ENCODE peak calls at places on chromosomes 2 and 18, in four cellular contexts. O, F, E and N are unnamed samples.

GRCh38 chr2:31253344-31254155 is 19.6 kb downstream of the EHD3 start:
- DNase-seq in O (peak), E (no peak), F (no peak), N (no peak)

GRCh38 chr2:199851886-199852285 is 894 bp upstream of the FTCDNL1 start:
- DNase-seq in F (no peak), O (no peak), E (no peak), N (no peak)

GRCh38 chr2:8247905-8248622 is 433.8 kb upstream of the ID2 start:
- DNase-seq in O (no peak), E (no peak), F (no peak), N (no peak)

GRCh38 chr2:69995511-69995910 is 34.1 kb upstream of the ASPRV1 start:
- DNase-seq in E (peak), O (no peak), F (no peak), N (no peak)

GRCh38 chr2:79960726-79961049 is 343.9 kb downstream of the LRRTM1 start:
- DNase-seq in F (no peak), O (no peak), E (no peak), N (no peak)

GRCh38 chr2:68367918-68368656 is 3.0 kb downstream of the PLEK start:
- DNase-seq in O (no peak), F (no peak), E (no peak), N (no peak)

GRCh38 chr2:37713258-37713700 is 41.8 kb upstream of the CDC42EP3 start:
- DNase-seq in F (peak), O (no peak), E (peak), N (no peak)

GRCh38 chr2:238448031-238448955 is 21.6 kb downstream of the ASB1 start:
- DNase-seq in O (no peak), F (no peak), E (no peak), N (no peak)

GRCh38 chr2:30275256-30275655 is 43.9 kb downstream of the LBH start:
- DNase-seq in E (no peak), O (no peak), F (no peak), N (no peak)

GRCh38 chr2:135245055-135245454 is 193.0 kb downstream of the RAB3GAP1 start:
- DNase-seq in E (peak), O (peak), F (no peak), N (no peak)

GRCh38 chr2:120786559-120786960 is 50.9 kb downstream of the GLI2 start:
- DNase-seq in F (no peak), E (no peak), O (peak), N (no peak)

GRCh38 chr18:45780568-45780967 is 44.9 kb upstream of the SIGLEC15 start:
- DNase-seq in E (no peak), F (no peak), O (no peak), N (no peak)

GRCh38 chr18:10519999-10520935 is 5.6 kb upstream of the NAPG start:
- DNase-seq in F (peak), O (peak), E (peak), N (peak)

GRCh38 chr18:41992066-41992465 is 37.0 kb downstream of the PIK3C3 start:
- DNase-seq in F (no peak), E (no peak), O (no peak), N (no peak)

GRCh38 chr2:72982781-72983499 is 65.6 kb downstream of the EMX1 start:
- DNase-seq in F (no peak), E (no peak), O (no peak), N (no peak)

GRCh38 chr2:381919-382833 is 94.3 kb upstream of the ALKAL2 start:
- DNase-seq in O (peak), E (no peak), F (no peak), N (no peak)

GRCh38 chr2:180508451-180508850 is 472.0 kb upstream of the UBE2E3 start:
- DNase-seq in O (no peak), E (no peak), F (no peak), N (no peak)

GRCh38 chr2:180505203-180505602 is 475.2 kb upstream of the UBE2E3 start:
- DNase-seq in F (no peak), E (no peak), O (no peak), N (no peak)

DNA sequence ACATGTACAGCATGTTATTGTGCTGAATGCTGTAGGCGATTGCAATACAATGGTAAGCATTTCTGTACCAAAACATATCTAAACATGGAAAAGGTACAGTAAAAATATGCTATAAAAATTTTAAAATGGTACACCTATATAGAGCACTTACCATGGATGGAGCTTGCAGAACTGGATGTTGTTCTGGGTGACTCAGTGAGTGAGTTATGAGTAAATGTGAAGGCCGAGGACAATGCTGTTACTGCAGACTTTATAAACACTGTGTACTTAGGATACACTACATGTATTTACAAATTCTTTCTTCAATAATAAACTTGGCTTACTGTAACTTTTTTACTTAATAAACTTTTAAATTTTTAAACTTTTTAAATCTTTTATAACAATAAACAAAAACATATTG is 473.4 kb upstream of the UBE2E3 start:
- DNase-seq in E (no peak), O (no peak), F (no peak), N (no peak)
- TF ChIP-seq CTCF in E (no peak), O (no peak), F (no peak), N (no peak)

GRCh38 chr2:196242131-196242620 is 70.8 kb upstream of the STK17B start:
- DNase-seq in F (no peak), E (no peak), O (no peak), N (peak)

GRCh38 chr2:196244516-196244915 is 73.1 kb upstream of the STK17B start:
- DNase-seq in O (no peak), F (no peak), E (no peak), N (no peak)

GRCh38 chr2:196241175-196241574 is 69.8 kb upstream of the STK17B start:
- DNase-seq in E (no peak), O (peak), F (no peak), N (no peak)

GRCh38 chr2:196238836-196239380 is 67.5 kb upstream of the STK17B start:
- DNase-seq in E (no peak), O (no peak), F (no peak), N (no peak)

DNA sequence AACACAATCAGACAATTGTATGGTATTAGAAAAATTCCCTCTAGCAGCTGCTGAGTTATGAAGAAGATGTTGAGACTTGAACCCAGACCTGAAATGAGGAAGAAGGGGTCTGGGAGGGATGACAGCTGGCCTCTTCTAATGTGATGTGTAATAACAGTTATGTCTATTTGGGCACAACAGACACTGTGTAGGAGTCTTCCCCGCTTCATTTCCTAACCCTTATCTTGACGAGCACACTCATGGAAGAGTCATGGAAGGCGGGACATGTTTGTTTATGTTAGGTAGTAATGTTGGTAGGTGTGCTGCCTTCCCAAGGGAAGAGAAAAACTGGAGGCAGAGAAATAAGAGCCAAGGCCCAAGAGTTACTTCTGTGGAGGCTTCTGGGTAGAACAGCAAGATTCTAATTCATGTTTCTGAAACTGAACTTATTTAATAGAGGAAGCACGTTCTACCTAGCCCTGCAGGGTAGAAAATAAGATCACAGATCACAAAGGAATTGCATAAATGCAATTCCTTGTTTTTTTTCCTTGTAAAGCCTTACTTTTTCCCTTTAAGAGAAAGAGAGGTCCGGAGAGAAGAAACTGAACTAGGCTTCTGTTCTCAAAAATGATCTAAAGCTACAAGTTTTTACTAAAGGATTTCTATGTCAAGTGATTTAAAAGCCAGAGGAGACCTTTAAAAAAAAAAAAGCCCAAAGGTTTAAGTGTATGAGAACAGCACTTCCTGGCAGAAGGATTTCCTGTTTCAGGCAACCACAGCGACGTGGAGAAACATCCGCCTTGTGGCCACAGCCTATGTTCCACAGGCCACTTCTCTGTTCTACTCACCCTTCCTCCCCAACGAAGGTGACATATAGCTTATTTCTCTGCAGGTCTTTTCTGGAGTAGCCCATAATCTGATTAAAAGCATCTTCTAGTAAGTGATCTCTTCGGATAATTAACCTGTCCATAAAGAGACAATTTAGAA is 68.5 kb upstream of the STK17B start:
- DNase-seq in E (peak), F (no peak), O (peak), N (peak)
- TF ChIP-seq CTCF in E (no peak), F (no peak), O (no peak), N (peak)

DNA sequence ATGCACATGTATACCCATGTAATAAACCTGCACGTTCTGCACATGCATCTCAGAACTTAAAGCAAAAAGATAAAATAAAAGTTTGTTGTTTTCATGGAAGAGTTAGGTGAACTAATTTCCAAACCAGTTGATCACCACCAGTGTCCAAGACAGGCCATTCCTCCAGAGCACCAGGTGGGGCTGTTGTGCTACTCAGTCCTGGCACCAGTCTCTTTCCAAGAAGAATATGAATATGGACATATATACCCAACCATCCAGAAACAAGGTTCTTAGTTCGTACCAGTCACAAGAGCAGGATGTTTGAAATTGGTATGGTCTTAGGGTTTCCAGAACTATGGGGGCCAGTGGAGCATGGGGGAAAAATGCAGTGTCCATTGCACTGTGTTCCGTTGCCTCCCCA is 17.2 kb upstream of the TNP1 start:
- DNase-seq in E (no peak), F (no peak), O (no peak), N (no peak)
- TF ChIP-seq CTCF in E (peak), F (no peak), O (peak), N (no peak)

GRCh38 chr18:60070631-60071030 is 170.8 kb downstream of the PMAIP1 start:
- DNase-seq in F (no peak), O (no peak), E (no peak), N (no peak)

DNA sequence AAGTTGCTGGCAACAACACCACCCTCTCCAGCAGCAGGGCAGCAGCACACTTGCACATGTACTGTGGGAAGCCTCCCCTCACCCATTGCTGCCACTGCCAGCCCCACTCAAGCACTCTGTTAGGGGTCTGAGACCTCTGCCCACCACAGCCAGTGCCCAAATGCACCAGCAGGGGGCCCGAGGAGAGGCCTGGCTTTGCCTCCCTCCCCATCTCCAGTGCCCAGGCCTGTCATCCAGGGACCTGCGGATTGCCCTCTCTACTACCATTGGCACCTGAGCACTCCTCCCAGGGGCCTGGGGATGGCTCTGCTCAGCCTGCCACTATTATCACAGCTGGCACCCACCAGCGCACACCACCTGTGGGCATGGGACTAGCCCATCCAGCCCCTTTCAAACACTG is 175.7 kb downstream of the PMAIP1 start:
- DNase-seq in O (peak), F (no peak), E (no peak), N (no peak)
- TF ChIP-seq CTCF in O (peak), F (no peak), E (no peak), N (no peak)